ENCODE peak calls at places on chromosomes 11 and 22, in six cellular contexts. K, Q, Y, W, X and O are unnamed samples.

GRCh38 chr11:2574553-2575535 is 125.0 kb downstream of the KCNQ1OT1 start:
- DNase-seq in K (no peak), Q (no peak), Y (no peak), W (no peak), X (no peak), O (peak)

GRCh38 chr11:116773203-116774112 is 671 bp upstream of the BUD13 start:
- DNase-seq in K (no peak), Q (no peak), Y (no peak), W (no peak), X (no peak), O (no peak)

GRCh38 chr11:121448431-121448941 is 3.6 kb upstream of the SORL1 start:
- DNase-seq in K (no peak), Q (no peak), Y (no peak), W (no peak), X (no peak), O (no peak)

GRCh38 chr22:39994566-39995345 is at the start of gene FAM83F:
- DNase-seq in K (peak), Q (no peak), Y (peak), W (peak), X (no peak), O (peak)

GRCh38 chr11:63682045-63682915 is 980 bp downstream of the RTN3 start:
- DNase-seq in K (no peak), Q (peak), Y (peak), W (peak), X (no peak), O (no peak)

GRCh38 chr22:30235687-30236170 is 10.8 kb downstream of the LIF start:
- DNase-seq in K (no peak), Q (no peak), Y (no peak), W (no peak), X (no peak), O (no peak)

GRCh38 chr11:75668508-75669297 is at the start of gene MAP6:
- DNase-seq in K (no peak), Q (no peak), Y (peak), W (peak), X (no peak), O (peak)

GRCh38 chr11:102950622-102951081 is 4.9 kb downstream of the MMP13 start:
- DNase-seq in K (no peak), Q (no peak), Y (no peak), W (no peak), X (no peak), O (no peak)

GRCh38 chr11:41189711-41190477 is 269.6 kb downstream of the LRRC4C start:
- DNase-seq in K (no peak), Q (peak), Y (no peak), W (no peak), X (no peak), O (no peak)

GRCh38 chr11:35064114-35064800 is 74.7 kb upstream of the CD44 start:
- DNase-seq in K (no peak), Q (no peak), Y (no peak), W (no peak), X (no peak), O (no peak)

GRCh38 chr11:8081591-8082021 is 595 bp downstream of the TUB start:
- DNase-seq in K (no peak), Q (no peak), Y (peak), W (no peak), X (no peak), O (no peak)

GRCh38 chr11:69460540-69461257 is 20.8 kb upstream of the LINC01488 start:
- DNase-seq in K (peak), Q (peak), Y (no peak), W (no peak), X (no peak), O (no peak)

GRCh38 chr11:47607380-47607779 is 13.2 kb upstream of the C1QTNF4 start:
- DNase-seq in K (no peak), Q (no peak), Y (no peak), W (no peak), X (no peak), O (no peak)

GRCh38 chr22:35099883-35100282 is 33.9 kb downstream of the ISX start:
- DNase-seq in K (no peak), Q (no peak), Y (no peak), W (no peak), X (no peak), O (no peak)

GRCh38 chr11:2342981-2343380 is 34.1 kb upstream of the CD81 start:
- DNase-seq in K (no peak), Q (no peak), Y (no peak), W (no peak), X (no peak), O (no peak)

GRCh38 chr11:63613517-63614135 is 607 bp downstream of the PLAAT3 start:
- DNase-seq in K (no peak), Q (no peak), Y (no peak), W (peak), X (no peak), O (peak)

GRCh38 chr11:69999721-70000120 is 78.4 kb upstream of the ANO1 start:
- DNase-seq in K (no peak), Q (no peak), Y (no peak), W (no peak), X (no peak), O (no peak)

DNA sequence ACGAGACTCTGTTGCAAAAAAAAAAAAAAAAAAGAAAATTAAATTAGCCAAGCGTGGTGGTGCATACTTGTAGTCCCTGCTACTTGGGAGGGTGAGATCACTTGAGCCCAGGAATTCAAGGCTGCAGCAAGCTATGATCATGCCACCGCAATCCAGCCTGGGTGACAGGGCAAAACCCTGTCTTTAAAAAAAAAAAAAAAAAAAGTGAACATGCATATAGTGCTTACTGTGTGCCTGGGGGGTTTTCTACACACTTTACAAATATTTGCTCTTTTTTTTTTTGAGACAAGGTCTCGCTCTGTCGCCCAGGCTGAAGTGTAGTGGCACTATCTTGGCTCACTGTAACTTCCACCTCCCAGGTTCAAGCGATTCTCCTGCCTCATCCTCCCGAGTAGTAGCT is 12.9 kb downstream of the TPST2 start:
- DNase-seq in K (no peak), Q (no peak), Y (no peak), W (no peak), X (no peak), O (no peak)
- TF ChIP-seq SP1 in K (no peak), Q (no peak), Y (no peak), W (no peak), X (no peak), O (no peak)

GRCh38 chr11:96001037-96001436 is 77.1 kb upstream of the MTMR2 start:
- DNase-seq in K (no peak), Q (no peak), Y (no peak), W (no peak), X (no peak), O (no peak)
- TF ChIP-seq CTCF in K (no peak), Q (no peak), Y (no peak), W (no peak), X (no peak), O (no peak)

GRCh38 chr22:32204856-32205722 is at the start of gene RFPL2:
- DNase-seq in K (peak), Q (peak), Y (peak), W (no peak), X (no peak), O (peak)

GRCh38 chr22:32205974-32206773 is 1.3 kb upstream of the RFPL2 start:
- DNase-seq in K (no peak), Q (no peak), Y (peak), W (no peak), X (no peak), O (peak)

GRCh38 chr22:32203181-32204105 is 1.4 kb downstream of the RFPL2 start:
- DNase-seq in K (no peak), Q (no peak), Y (peak), W (no peak), X (no peak), O (peak)

GRCh38 chr22:32202539-32203180 is 2.2 kb downstream of the RFPL2 start:
- DNase-seq in K (peak), Q (peak), Y (peak), W (peak), X (no peak), O (peak)

GRCh38 chr22:32204211-32204855 is 540 bp downstream of the RFPL2 start:
- DNase-seq in K (no peak), Q (peak), Y (peak), W (no peak), X (no peak), O (peak)
- TF ChIP-seq SP1 in K (no peak), Q (no peak), Y (no peak), W (no peak), X (no peak), O (peak)

GRCh38 chr11:110481523-110481922 is 51.8 kb downstream of the FDX1 start:
- DNase-seq in K (no peak), Q (no peak), Y (no peak), W (no peak), X (no peak), O (no peak)

GRCh38 chr11:110479445-110480101 is 49.8 kb downstream of the FDX1 start:
- DNase-seq in K (no peak), Q (no peak), Y (no peak), W (peak), X (no peak), O (no peak)

GRCh38 chr11:110474578-110474977 is 44.8 kb downstream of the FDX1 start:
- DNase-seq in K (no peak), Q (no peak), Y (no peak), W (no peak), X (no peak), O (no peak)

GRCh38 chr11:110479070-110479444 is 49.3 kb downstream of the FDX1 start:
- DNase-seq in K (no peak), Q (no peak), Y (no peak), W (no peak), X (no peak), O (no peak)

DNA sequence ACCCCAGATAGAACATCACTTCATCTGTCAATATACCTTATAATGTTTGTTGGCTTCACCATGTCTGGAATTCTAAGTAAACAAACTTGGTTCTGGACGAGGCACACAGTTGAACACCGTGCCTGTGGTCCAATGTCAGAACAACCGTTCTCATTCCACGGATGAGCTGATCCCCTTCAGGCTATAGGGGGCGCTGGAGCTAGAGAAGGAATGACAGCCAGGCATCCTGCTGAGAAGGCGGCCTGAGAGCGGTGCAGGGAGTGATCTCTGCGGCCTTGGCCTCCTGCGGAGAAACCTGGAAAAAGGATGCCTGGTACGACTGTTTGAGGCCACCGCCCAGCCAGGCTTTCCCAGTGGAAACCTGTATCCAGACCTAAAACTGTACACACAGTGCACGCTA is 48.7 kb downstream of the FDX1 start:
- DNase-seq in K (no peak), Q (no peak), Y (peak), W (peak), X (no peak), O (peak)
- TF ChIP-seq CTCF in K (peak), Q (peak), Y (peak), W (peak), X (peak), O (peak)

GRCh38 chr11:131670876-131671275 is 300.5 kb downstream of the NTM start:
- DNase-seq in K (no peak), Q (no peak), Y (no peak), W (no peak), X (no peak), O (no peak)
- TF ChIP-seq SP1 in K (no peak), Q (no peak), Y (no peak), W (no peak), X (no peak), O (no peak)

DNA sequence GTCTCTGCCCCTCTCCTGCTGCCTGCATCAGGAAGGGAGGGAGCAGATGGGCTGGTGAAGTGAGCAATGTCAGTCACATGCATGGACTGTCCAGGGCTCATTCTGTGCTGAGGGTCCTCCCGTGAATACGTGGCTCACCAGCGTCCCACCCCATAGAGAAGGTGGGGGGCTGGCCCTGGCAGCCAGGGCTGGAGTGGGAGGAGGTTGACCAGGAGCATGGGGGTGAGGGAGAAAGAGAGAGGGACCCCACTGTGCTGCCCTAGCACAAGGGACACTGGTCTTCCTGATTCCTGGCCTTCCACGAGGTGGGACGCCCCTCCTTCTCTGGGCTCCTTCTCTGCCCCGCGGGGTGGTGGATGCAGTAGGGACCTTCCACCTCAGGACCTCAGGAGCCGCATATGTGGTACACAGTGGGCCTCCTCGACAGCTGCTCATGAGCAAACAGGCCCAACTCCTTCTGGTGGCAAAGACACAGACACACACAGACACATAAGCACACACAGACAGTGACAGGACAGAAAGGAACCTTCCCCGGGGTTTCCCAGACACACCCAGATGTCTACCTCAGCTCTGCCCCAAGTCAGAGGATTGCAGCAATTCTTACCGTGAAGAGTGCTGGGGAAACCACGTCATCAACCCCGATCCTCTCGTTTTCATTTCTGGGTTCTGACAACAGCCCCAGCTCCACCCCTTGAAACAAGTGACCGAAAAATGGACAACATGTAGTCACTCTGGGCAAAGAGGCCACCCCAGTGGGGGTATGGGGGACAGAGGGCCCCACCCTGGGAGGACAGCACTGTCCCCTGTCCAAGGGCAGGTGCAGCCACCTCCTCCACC is 3.6 kb upstream of the APOBEC3A start:
- DNase-seq in K (no peak), Q (no peak), Y (no peak), W (peak), X (peak), O (no peak)
- TF ChIP-seq CTCF in K (no peak), Q (no peak), Y (no peak), W (no peak), X (no peak), O (no peak)

DNA sequence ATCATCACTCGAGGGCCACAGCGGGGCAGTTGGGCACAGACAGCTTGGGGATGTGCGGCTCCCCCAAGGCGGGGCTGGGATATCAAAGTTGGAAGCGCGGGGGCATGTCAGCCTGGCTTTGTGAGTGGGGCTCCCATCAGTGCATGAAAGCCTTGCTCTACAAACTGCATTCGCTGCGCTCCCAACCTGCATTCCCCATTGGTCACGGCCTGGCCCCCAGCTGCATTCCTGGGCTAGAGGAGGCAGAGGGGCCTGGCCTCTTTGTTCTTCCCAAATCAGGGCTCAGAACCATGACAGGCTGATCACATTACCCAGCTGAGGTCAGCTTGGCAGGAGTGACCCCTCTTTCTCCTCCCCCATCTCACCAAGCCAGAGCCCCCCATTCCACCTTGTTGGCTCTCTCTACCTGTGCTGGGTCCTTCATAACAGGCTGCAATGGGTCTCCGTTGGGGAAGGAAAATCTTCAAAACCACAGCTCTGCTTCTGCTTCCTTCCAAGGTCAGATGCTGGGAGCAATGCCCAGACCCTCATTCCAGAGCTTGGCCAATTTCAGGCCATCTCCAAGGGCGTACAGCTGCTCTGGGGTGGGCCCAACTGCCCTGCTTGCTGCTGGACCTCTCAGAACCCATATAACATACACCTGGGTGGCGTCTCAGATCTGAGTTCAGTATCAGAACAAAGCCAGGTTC is 38.7 kb upstream of the CDON start:
- DNase-seq in K (no peak), Q (no peak), Y (no peak), W (no peak), X (no peak), O (no peak)
- TF ChIP-seq SP1 in K (no peak), Q (no peak), Y (no peak), W (no peak), X (no peak), O (no peak)

GRCh38 chr11:80282643-80283042 is 841.8 kb upstream of the TENM4 start:
- DNase-seq in K (no peak), Q (no peak), Y (no peak), W (no peak), X (no peak), O (no peak)
- TF ChIP-seq CTCF in K (no peak), Q (no peak), Y (no peak), W (no peak), X (no peak), O (no peak)

DNA sequence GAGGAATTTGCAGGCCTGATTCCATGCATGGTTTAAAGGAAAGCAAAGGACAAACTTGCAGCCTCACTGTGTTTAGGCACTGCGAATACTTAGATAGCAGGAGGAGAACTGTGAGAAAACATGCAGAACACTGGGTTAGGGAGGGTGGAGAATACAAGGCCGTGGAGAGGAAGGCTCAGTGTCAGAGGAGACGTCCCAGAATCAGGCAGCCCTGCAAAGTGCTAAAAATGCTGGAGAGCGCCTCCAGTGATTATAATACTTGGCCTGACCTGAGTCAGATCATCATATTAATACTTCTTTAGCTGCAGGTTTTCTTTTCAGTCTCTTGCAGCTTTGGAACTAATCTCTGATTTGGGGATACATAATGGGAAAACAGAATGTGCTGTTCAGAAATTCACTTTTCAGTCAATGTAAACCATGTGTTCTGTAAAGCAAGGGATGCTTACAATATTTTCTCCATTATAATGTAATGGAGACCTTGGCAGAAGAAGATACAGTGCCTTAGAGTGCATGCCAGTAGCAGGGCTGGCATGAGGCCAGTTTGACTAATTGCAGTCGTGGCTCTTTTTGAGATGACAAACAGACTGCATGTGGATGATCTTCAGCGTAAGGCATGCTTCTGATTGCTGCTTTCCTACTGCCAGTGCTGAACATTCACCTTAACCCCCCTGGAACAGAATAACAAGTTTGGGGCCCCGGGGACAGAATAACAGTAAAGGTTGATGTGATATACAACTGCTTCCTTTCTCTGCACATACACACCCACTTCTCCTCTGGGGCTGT is 16.8 kb downstream of the EXT2 start:
- DNase-seq in K (no peak), Q (no peak), Y (no peak), W (no peak), X (no peak), O (no peak)
- TF ChIP-seq SP1 in K (no peak), Q (no peak), Y (no peak), W (no peak), X (no peak), O (no peak)